ENCODE peak calls at places on chromosomes 6 and 20, in six cellular contexts. V, S, M, C, A and W are unnamed samples.

GRCh38 chr6:130122243-130122642 is 100.5 kb downstream of the SAMD3 start:
- DNase-seq in V (no peak), S (no peak), M (no peak), C (no peak), A (no peak), W (no peak)

GRCh38 chr20:62365814-62366369 is 1.2 kb downstream of the LAMA5 start:
- DNase-seq in V (no peak), S (no peak), M (no peak), C (peak), A (no peak), W (no peak)

GRCh38 chr6:145483191-145483996 is 251.9 kb downstream of the EPM2A start:
- DNase-seq in V (peak), S (no peak), M (no peak), C (no peak), A (no peak), W (no peak)

GRCh38 chr6:141550471-141550870 is 582.3 kb upstream of the GJE1 start:
- DNase-seq in V (no peak), S (no peak), M (no peak), C (no peak), A (no peak), W (no peak)

GRCh38 chr20:32208499-32209154 is 947 bp downstream of the POFUT1 start:
- DNase-seq in V (no peak), S (no peak), M (no peak), C (no peak), A (no peak), W (no peak)

GRCh38 chr6:89298680-89299450 is 16.2 kb downstream of the GABRR2 start:
- DNase-seq in V (peak), S (no peak), M (peak), C (no peak), A (no peak), W (no peak)

GRCh38 chr6:30515967-30516753 is 26.9 kb downstream of the HLA-E start:
- DNase-seq in V (peak), S (peak), M (peak), C (peak), A (peak), W (no peak)

GRCh38 chr6:48511382-48511781 is 400.4 kb upstream of the PTCHD4 start:
- DNase-seq in V (no peak), S (no peak), M (no peak), C (no peak), A (no peak), W (no peak)

GRCh38 chr6:118565317-118565960 is 17.3 kb downstream of the PLN start:
- DNase-seq in V (peak), S (no peak), M (peak), C (peak), A (peak), W (peak)

GRCh38 chr6:15246217-15247211 is 645 bp downstream of the JARID2 start:
- DNase-seq in V (no peak), S (no peak), M (no peak), C (no peak), A (no peak), W (no peak)

GRCh38 chr6:11426571-11426970 is 111.0 kb upstream of the TMEM170B start:
- DNase-seq in V (no peak), S (no peak), M (no peak), C (no peak), A (no peak), W (no peak)

GRCh38 chr6:45728674-45729073 is 287.0 kb downstream of the CLIC5 start:
- DNase-seq in V (no peak), S (no peak), M (no peak), C (no peak), A (no peak), W (no peak)

GRCh38 chr6:41257369-41258195 is 28.9 kb downstream of the TREM1 start:
- DNase-seq in V (no peak), S (no peak), M (no peak), C (no peak), A (no peak), W (no peak)

GRCh38 chr20:61271273-61272221 is 19.5 kb downstream of the CDH4 start:
- DNase-seq in V (no peak), S (no peak), M (no peak), C (no peak), A (no peak), W (no peak)

GRCh38 chr6:26027491-26028211 is 59.6 kb upstream of the HFE start:
- DNase-seq in V (no peak), S (no peak), M (no peak), C (no peak), A (no peak), W (no peak)

GRCh38 chr6:26028212-26028752 is 58.9 kb upstream of the HFE start:
- DNase-seq in V (no peak), S (no peak), M (no peak), C (no peak), A (no peak), W (no peak)

GRCh38 chr6:26025047-26025893 is 62.0 kb upstream of the HFE start:
- DNase-seq in V (peak), S (no peak), M (no peak), C (peak), A (no peak), W (no peak)

GRCh38 chr6:26024651-26025046 is 62.0 kb downstream of the TRIM38 start:
- DNase-seq in V (no peak), S (no peak), M (no peak), C (no peak), A (no peak), W (no peak)

GRCh38 chr6:26025894-26026832 is 61.1 kb upstream of the HFE start:
- DNase-seq in V (peak), S (peak), M (peak), C (peak), A (no peak), W (no peak)
- TF ChIP-seq TAF1 in V (no peak), S (peak), M (no peak), C (peak), A (peak), W (no peak)

DNA sequence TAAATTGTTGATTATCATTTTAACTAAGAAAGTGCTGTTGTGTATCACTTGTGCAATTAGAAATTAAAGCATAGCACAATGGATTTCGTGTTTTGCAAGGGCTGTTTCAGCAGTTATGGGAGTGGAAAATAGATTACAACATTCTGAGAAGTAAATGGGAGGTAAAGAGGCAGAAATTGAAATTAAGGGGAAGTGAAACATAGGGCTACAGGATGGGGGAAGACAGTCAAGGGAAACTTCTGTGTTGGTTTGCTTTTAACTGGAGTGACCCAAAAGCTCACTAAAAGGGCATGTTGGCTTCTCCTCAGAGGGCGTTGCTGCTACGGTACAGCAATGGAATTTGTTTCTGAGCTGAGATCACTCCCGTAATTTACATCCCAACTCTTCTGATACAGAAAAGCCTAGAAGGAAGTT is 147.5 kb downstream of the BCAS1 start:
- DNase-seq in V (no peak), S (no peak), M (no peak), C (no peak), A (no peak), W (no peak)
- TF ChIP-seq POLR2AphosphoS5 in V (no peak), S (no peak), M (no peak), C (no peak), A (no peak), W (no peak)

GRCh38 chr20:1896859-1897258 is 1.7 kb downstream of the SIRPA start:
- DNase-seq in V (no peak), S (no peak), M (no peak), C (no peak), A (no peak), W (no peak)

GRCh38 chr20:1893721-1894470 is 1.3 kb upstream of the SIRPA start:
- DNase-seq in V (peak), S (no peak), M (no peak), C (no peak), A (no peak), W (no peak)

GRCh38 chr20:1895674-1896496 is 678 bp downstream of the SIRPA start:
- DNase-seq in V (no peak), S (no peak), M (no peak), C (no peak), A (no peak), W (no peak)

GRCh38 chr20:1894471-1894950 is 696 bp upstream of the SIRPA start:
- DNase-seq in V (no peak), S (no peak), M (no peak), C (peak), A (peak), W (peak)

GRCh38 chr20:1894951-1895673 is at the start of gene SIRPA:
- DNase-seq in V (no peak), S (no peak), M (no peak), C (peak), A (peak), W (peak)
- TF ChIP-seq POLR2A in V (no peak), S (no peak), M (peak), C (no peak), A (no peak), W (no peak)

GRCh38 chr6:113122060-113122459 is 735.1 kb upstream of the MARCKS start:
- DNase-seq in V (peak), S (peak), M (no peak), C (no peak), A (no peak), W (no peak)

GRCh38 chr6:113129991-113130390 is 727.2 kb upstream of the MARCKS start:
- DNase-seq in V (no peak), S (no peak), M (no peak), C (no peak), A (no peak), W (no peak)

DNA sequence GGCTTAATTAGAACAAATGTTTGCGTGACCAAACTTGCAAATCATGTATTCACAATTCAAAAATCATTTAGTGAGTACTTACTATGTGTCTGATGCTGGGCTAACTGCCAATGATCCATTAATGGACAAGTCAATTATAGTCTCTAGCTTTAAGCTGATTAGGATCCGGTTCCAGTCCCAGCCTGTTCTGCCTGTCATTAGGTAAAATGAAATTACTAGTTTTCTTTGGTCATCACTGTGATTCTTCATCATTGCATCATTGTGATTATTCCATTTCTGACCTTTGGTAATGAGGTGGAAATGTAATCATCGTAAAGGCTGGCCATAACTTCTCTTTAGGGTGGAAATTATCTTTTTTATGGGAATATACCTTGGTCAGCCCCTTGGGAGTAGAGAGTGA is 729.1 kb upstream of the MARCKS start:
- DNase-seq in V (no peak), S (no peak), M (no peak), C (no peak), A (no peak), W (no peak)
- TF ChIP-seq TAF1 in V (no peak), S (no peak), M (no peak), C (no peak), A (no peak), W (no peak)

GRCh38 chr6:136103101-136103688 is 146.9 kb downstream of the MTFR2 start:
- DNase-seq in V (no peak), S (no peak), M (no peak), C (no peak), A (no peak), W (no peak)
- TF ChIP-seq POLR2AphosphoS5 in V (no peak), S (no peak), M (no peak), C (no peak), A (no peak), W (no peak)

GRCh38 chr6:26029857-26030653 is 57.2 kb upstream of the HFE start:
- DNase-seq in V (no peak), S (no peak), M (no peak), C (no peak), A (no peak), W (no peak)

GRCh38 chr6:26030716-26031115 is 56.5 kb upstream of the HFE start:
- DNase-seq in V (no peak), S (no peak), M (no peak), C (no peak), A (no peak), W (no peak)

GRCh38 chr6:26029570-26029856 is 57.7 kb upstream of the HFE start:
- DNase-seq in V (no peak), S (no peak), M (no peak), C (no peak), A (no peak), W (no peak)

GRCh38 chr6:26028753-26029569 is 58.3 kb upstream of the HFE start:
- DNase-seq in V (no peak), S (no peak), M (no peak), C (no peak), A (no peak), W (no peak)

DNA sequence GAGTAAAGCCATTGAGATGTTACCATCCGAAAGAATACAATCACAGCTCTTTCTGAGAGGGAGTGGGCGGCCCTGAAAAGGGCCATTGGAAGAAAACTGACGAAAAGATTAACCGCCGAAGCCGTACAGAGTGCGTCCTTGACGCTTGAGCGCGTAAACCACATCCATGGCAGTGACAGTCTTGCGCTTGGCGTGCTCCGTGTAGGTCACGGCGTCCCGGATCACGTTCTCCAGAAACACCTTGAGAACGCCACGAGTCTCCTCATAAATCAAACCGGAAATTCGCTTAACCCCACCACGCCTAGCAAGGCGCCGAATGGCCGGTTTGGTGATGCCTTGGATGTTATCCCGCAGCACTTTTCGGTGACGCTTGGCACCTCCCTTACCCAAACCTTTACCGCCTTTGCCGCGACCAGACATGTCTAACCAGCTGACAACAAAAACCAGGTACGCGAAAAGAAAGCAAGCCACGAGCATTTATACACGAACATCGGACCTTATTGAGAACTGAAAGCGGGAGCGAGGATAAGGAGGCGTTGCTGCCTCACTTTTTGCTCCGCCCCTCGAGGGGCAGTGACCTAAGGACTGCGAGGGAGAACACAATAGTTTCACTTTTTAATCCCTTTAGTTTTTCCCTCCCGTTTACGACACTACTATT is 60.3 kb upstream of the HFE start:
- DNase-seq in V (peak), S (peak), M (peak), C (peak), A (no peak), W (no peak)
- TF ChIP-seq POLR2A in V (peak), S (peak), M (peak), C (peak), A (peak), W (peak)

DNA sequence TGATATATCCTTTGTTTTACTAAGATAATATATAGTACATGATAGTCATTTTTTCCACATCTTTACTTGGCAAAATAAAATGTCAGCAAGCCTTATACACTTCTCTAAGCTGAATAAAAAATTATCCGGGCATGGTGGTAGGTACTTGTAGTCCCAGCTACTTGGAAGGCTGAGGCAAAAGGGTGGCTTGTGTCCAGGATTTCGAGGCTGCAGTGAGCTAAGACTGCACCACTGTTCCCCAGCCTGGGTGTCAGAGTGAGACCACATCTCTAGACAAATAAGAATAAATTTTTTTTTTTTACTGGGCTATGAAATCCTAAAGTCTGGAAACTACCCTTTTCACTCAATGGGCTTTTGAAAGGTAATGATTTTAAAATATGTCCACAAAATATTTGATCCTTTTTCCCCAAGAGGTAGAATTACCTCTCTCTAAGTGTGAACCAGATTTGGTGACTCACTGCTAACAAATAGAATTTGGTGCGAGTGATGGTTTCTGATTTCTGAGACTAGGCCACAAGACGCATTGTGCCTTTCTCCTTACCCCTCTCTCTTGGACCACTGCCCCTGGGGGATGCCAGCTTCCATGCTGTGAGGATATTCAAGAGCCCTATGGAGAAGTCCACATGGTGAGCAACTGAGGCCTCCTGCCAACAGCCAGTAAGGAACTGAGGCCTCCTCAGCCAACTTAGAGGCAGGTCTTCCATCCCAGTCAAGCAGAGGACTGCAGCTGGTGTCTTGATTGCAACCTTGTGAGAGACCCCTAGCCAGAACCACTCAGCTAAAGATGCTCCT is 84.2 kb upstream of the ZNFX1 start:
- DNase-seq in V (no peak), S (no peak), M (no peak), C (no peak), A (no peak), W (no peak)
- TF ChIP-seq TAF1 in V (no peak), S (no peak), M (no peak), C (no peak), A (no peak), W (no peak)

DNA sequence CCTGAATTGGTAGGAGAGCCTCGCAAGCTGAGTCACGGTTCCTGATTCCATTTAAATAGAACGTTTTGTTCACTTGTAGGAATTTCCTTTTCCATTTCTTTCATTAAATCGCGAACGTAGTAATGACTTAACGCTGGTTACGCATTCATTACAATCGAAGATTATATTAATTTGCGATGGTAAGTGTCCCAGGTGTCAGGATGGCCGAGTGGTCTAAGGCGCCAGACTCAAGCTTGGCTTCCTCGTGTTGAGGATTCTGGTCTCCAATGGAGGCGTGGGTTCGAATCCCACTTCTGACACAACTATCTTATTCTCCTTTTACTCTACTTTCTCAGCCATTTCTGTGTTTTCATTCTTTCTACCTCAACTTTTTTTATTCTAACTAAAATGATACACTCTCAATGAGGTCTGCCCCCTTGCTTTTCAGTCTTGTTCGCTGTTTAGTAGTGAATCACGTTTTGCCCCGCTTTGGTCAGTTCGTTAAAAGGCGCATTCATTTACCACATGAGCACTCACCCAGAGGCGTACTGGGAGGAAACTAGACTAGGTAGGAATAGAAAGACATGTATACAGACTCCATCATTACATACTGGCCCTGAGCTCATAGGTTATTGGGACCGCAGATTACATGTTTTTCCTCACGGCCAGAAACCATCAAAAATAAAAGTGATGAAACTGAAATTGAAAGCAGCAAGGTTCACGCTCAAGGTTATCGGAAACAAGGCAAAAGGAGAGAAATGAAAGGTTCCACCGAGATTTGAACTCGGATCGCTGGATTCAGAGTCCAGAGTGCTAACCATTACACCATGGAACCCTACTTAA is 17.3 kb upstream of the TRIM27 start:
- DNase-seq in V (peak), S (peak), M (peak), C (peak), A (no peak), W (no peak)
- TF ChIP-seq POLR2AphosphoS5 in V (no peak), S (no peak), M (no peak), C (no peak), A (no peak), W (no peak)

DNA sequence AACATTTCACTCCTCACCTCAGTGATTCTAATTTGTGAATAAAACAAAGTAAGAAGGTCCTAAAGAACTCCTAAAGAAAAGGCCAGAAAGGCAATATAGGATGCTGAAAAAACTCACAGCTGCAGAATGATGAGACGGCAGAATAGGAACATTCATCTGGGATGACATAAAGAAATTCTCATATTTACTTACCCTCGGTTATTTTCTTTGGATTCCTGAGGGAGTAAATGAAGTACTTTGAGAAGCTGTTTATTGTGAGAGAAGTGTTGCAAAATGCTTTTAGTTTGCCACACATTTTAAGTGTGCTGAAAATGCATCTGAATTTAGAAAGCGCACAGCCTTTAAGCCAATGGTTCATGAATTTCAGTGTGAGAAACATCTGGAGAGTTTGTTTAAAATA is 35.7 kb upstream of the RBL1 start:
- DNase-seq in V (no peak), S (no peak), M (no peak), C (no peak), A (no peak), W (no peak)
- TF ChIP-seq POLR2A in V (no peak), S (no peak), M (no peak), C (no peak), A (no peak), W (no peak)